ENCODE peak calls at places on chromosomes 3 and 15, in five cellular contexts. A, P, E, M and I are unnamed samples.
A peak's percentile ranks its signal among the peaks of the same experiment; 100 is the strongest.

GRCh38 chr15:90174140-90174891 is 26.8 kb upstream of the SEMA4B start:
- DNase-seq in A (no peak), P (peak; percentile 88), E (no peak), M (no peak), I (no peak)

GRCh38 chr3:136068708-136069107 is 103.2 kb downstream of the PPP2R3A start:
- DNase-seq in A (no peak), P (no peak), E (no peak), M (no peak), I (no peak)

GRCh38 chr15:100118546-100118945 is 223.2 kb downstream of the ADAMTS17 start:
- DNase-seq in A (no peak), P (no peak), E (no peak), M (no peak), I (no peak)

GRCh38 chr15:52095597-52096262 is 16.8 kb downstream of the BCL2L10 start:
- DNase-seq in A (no peak), P (no peak), E (peak; percentile 20), M (no peak), I (peak; percentile 36)

GRCh38 chr15:90393040-90393439 is 5.0 kb downstream of the IQGAP1 start:
- DNase-seq in A (no peak), P (no peak), E (no peak), M (no peak), I (no peak)

GRCh38 chr3:130576571-130577266 is 59.7 kb downstream of the COL6A6 start:
- DNase-seq in A (no peak), P (no peak), E (no peak), M (no peak), I (no peak)

GRCh38 chr15:62165029-62165792 is at the start of gene C2CD4B:
- DNase-seq in A (no peak), P (no peak), E (peak; percentile 14), M (no peak), I (no peak)

GRCh38 chr15:63233667-63234419 is 43.6 kb upstream of the APH1B start:
- DNase-seq in A (no peak), P (no peak), E (no peak), M (no peak), I (no peak)

GRCh38 chr3:146308682-146309081 is 57.8 kb upstream of the PLSCR4 start:
- DNase-seq in A (no peak), P (no peak), E (no peak), M (no peak), I (peak; percentile 23)